ENCODE peak calls at places on chromosomes 4 and X, in seven cellular contexts. K is breast epithelium, G is SK-N-SH, J is K562, C is sigmoid colon, S is transverse colon, H is suprapubic skin. T is an unnamed sample.

GRCh38 chr4:162241857-162242256 is 78.1 kb upstream of the FSTL5 start:
- DNase-seq in S (no peak), H (no peak), G (no peak), K (no peak), J (no peak), C (no peak), T (no peak)

GRCh38 chrX:130771230-130771629 is 131.8 kb downstream of the ENOX2 start:
- DNase-seq in H (no peak), K (no peak), G (no peak), S (no peak), J (no peak), C (no peak), T (no peak)

GRCh38 chrX:109347618-109348017 is 134.3 kb downstream of the GUCY2F start:
- DNase-seq in K (no peak), H (no peak), C (no peak), J (no peak), G (no peak), S (no peak), T (no peak)

GRCh38 chr4:146142768-146143167 is 32.8 kb upstream of the LSM6 start:
- DNase-seq in S (no peak), K (no peak), H (no peak), G (no peak), C (no peak), J (no peak), T (no peak)

GRCh38 chrX:148784859-148785655 is 284.6 kb downstream of the AFF2 start:
- DNase-seq in J (no peak), C (no peak), S (no peak), G (no peak), K (no peak), H (no peak), T (no peak)

GRCh38 chr4:83830138-83830537 is 294.2 kb downstream of the GPAT3 start:
- DNase-seq in C (no peak), H (no peak), S (no peak), G (no peak), K (no peak), J (no peak), T (no peak)

GRCh38 chr4:65495439-65495838 is 174.8 kb downstream of the EPHA5 start:
- DNase-seq in H (no peak), C (no peak), G (no peak), S (no peak), K (no peak), J (no peak), T (no peak)

GRCh38 chr4:19693949-19694597 is 557.6 kb upstream of the SLIT2 start:
- DNase-seq in J (no peak), S (no peak), H (no peak), C (no peak), K (no peak), G (peak; percentile 21), T (no peak)

GRCh38 chrX:41558531-41558930 is 111.4 kb downstream of the NYX start:
- DNase-seq in S (no peak), K (no peak), C (no peak), J (peak; percentile 9), G (peak; percentile 8), H (no peak), T (no peak)

GRCh38 chr4:181911420-181911819 is 331.8 kb upstream of the TENM3 start:
- DNase-seq in G (no peak), K (no peak), H (no peak), J (no peak), S (no peak), C (no peak), T (no peak)

GRCh38 chr4:125016892-125017299 is 297.9 kb upstream of the FAT4 start:
- DNase-seq in G (peak; percentile 28), C (no peak), S (no peak), H (no peak), J (no peak), K (no peak), T (no peak)

GRCh38 chr4:7244343-7244680 is 52.0 kb downstream of the SORCS2 start:
- DNase-seq in J (no peak), H (no peak), G (no peak), S (no peak), C (no peak), K (no peak), T (no peak)

GRCh38 chr4:76194325-76194724 is 19.3 kb downstream of the SCARB2 start:
- DNase-seq in G (no peak), H (no peak), S (no peak), J (no peak), C (no peak), K (no peak), T (no peak)

GRCh38 chr4:182564966-182565365 is 321.8 kb downstream of the TENM3 start:
- DNase-seq in J (no peak), C (no peak), H (no peak), G (no peak), S (no peak), K (no peak), T (no peak)

GRCh38 chr4:1174941-1175634 is 2.7 kb upstream of the SPON2 start:
- DNase-seq in G (no peak), S (no peak), K (no peak), H (peak; percentile 62), C (peak; percentile 64), J (no peak), T (peak; percentile 86)

GRCh38 chr4:53956454-53956853 is 108.0 kb downstream of the CHIC2 start:
- DNase-seq in H (no peak), J (no peak), G (peak; percentile 56), S (no peak), C (no peak), K (no peak), T (no peak)
- TF ChIP-seq CTCF in H (no peak), J (no peak), G (no peak), S (no peak), C (no peak), K (no peak), T (no peak)

GRCh38 chrX:1416327-1416784 is 24.4 kb upstream of the SLC25A6 start:
- DNase-seq in K (no peak), C (peak; percentile 32), H (no peak), S (no peak), G (no peak), J (no peak), T (no peak)
- TF ChIP-seq POLR2AphosphoS5 in K (no peak), C (no peak), H (no peak), S (no peak), G (no peak), J (no peak), T (no peak)

DNA sequence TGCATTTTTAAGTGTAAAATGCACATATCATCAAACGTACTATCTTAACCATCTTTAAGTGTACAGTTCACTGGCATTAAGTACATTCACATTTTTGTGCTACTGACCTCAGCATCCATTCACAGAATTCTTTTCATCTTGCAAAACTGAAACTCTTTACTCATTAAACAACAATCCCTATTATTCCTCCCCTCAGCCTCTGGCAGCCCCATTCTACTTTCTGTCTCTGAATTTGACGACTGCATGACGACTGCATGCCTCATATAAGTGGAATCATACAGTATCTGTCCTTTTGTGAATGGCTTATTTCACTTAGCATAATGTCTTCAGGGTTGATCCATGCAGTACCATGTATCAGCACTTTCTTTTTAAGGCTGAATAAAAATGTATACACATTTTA is 38.7 kb downstream of the CNKSR2 start:
- DNase-seq in C (no peak), J (no peak), S (no peak), G (no peak), H (no peak), K (no peak), T (no peak)
- H3K4me3 ChIP-seq in C (no peak overlapping the region), J (no peak overlapping the region), S (no peak overlapping the region), G (no peak overlapping the region), H (no peak overlapping the region), K (no peak overlapping the region), T (no peak overlapping the region)

DNA sequence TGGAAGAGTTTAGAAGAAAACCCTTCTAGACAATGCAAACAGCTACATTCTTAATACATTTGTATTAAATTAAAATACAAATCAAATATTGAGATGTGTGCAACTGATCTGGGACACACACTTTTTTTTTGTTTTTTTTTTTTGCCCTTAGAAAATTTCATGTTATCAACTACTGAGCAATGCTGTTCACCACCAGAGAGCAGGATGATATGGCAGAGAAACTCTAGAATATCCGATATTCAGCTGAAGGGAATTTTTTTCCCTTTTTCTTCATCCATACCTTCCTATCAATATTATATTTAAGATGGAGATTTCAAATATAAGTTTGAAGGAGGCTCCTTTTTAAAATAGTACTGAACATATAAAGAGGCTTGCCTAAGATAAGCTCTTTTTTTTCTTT is 1.0 kb downstream of the NDST3 start:
- DNase-seq in K (no peak), H (no peak), J (no peak), G (no peak), C (no peak), S (no peak), T (no peak)
- TF ChIP-seq CTCF in K (no peak), H (no peak), J (no peak), G (peak; percentile 28), C (no peak), S (no peak), T (no peak)

GRCh38 chrX:135383249-135383648 is 38.5 kb upstream of the SMIM10L2A start:
- DNase-seq in C (no peak), H (no peak), S (no peak), G (no peak), K (no peak), J (no peak), T (no peak)

GRCh38 chrX:135384161-135384836 is 37.4 kb upstream of the SMIM10L2A start:
- DNase-seq in H (no peak), C (no peak), S (no peak), G (no peak), J (no peak), K (no peak), T (no peak)

GRCh38 chrX:135382260-135382659 is 39.5 kb upstream of the SMIM10L2A start:
- DNase-seq in S (no peak), C (no peak), G (no peak), J (no peak), H (no peak), K (no peak), T (no peak)
- TF ChIP-seq POLR2AphosphoS5 in S (no peak), C (no peak), G (no peak), J (no peak), H (no peak), K (no peak), T (no peak)

DNA sequence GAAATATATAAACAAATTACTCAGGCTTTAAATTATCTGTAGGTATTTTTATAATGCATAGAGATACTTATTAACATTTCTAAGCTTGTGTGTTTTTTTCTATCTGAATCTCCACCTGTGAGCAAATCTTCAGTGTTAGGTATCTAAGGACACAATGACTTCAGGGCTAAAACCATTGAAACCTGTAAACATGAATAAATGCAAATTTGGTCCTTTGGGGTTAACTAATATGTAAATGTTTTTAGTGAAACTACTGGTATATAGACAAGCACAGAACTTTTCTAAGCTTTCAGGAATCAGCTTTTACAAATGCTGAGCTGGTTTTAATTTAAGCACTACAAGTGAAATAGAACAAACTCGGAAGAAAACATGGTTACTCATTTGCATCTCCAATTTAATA is 147.9 kb downstream of the FBXO8 start:
- DNase-seq in J (no peak), C (no peak), G (no peak), H (no peak), K (no peak), S (no peak), T (no peak)
- H3K4me3 ChIP-seq in J (peak overlapping the region; percentile 6), C (peak overlapping the region; percentile 38), G (peak overlapping the region; percentile 42), H (peak overlapping the region; percentile 32), K (peak overlapping the region; percentile 31), S (peak overlapping the region; percentile 5), T (peak overlapping the region; percentile 11)

DNA sequence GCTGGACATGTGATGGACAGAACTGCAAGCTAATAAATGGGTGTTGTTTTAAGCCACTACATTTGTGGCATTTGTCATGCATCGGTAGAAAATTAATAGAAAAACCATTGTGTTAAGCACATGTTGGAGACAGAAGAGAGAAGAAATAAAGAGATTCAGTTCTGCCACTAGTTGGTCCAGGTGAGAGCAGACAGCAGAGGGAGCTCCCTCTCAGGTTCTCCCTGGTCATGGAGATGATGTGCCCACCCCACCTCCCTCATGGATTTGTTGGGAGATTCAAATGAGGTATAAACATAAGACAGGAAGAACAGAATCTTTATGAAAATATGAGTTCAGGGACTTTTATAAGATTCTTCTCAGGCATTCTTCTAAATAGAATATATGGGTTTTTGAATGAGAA is 36.8 kb upstream of the OCIAD2 start:
- DNase-seq in C (no peak), K (no peak), J (no peak), S (no peak), H (no peak), G (no peak), T (no peak)
- TF ChIP-seq CTCF in C (no peak), K (no peak), J (peak; percentile 68), S (no peak), H (no peak), G (peak; percentile 25), T (no peak)

T was measured in vagina.